ENCODE peak calls at places on chromosomes 11 and 22, in ten cellular contexts. C, B, I, A, H, L, Q, D, M and X are unnamed samples.

GRCh38 chr22:29208879-29209623 is 3.4 kb downstream of the EMID1 start:
- DNase-seq in A (peak), L (no peak), Q (no peak), M (peak), B (no peak), H (no peak), C (no peak), I (peak), D (no peak), X (no peak)

GRCh38 chr11:77069336-77069968 is 2.7 kb downstream of the CAPN5 start:
- DNase-seq in Q (peak), C (no peak), B (no peak), L (no peak), A (peak), H (no peak), I (no peak), M (peak), D (no peak), X (no peak)

GRCh38 chr11:121237686-121238658 is 54.6 kb upstream of the SC5D start:
- DNase-seq in M (no peak), Q (no peak), L (no peak), A (no peak), I (no peak), H (no peak), B (no peak), D (no peak), C (peak), X (no peak)

GRCh38 chr11:17602105-17603001 is 55.3 kb downstream of the OTOG start:
- DNase-seq in M (no peak), Q (peak), L (no peak), I (no peak), C (no peak), B (no peak), H (no peak), A (no peak), D (no peak), X (no peak)

GRCh38 chr11:12008790-12009616 is 577 bp upstream of the DKK3 start:
- DNase-seq in B (no peak), D (peak), L (peak), C (peak), Q (no peak), I (peak), H (no peak), M (peak), A (peak), X (no peak)

GRCh38 chr22:45996241-45997076 is 19.5 kb upstream of the WNT7B start:
- DNase-seq in A (peak), H (no peak), Q (no peak), L (no peak), C (peak), D (no peak), B (no peak), M (peak), I (no peak), X (no peak)

GRCh38 chr11:101446238-101446637 is 137.6 kb downstream of the TRPC6 start:
- DNase-seq in C (peak), D (no peak), M (no peak), A (no peak), I (no peak), B (no peak), L (peak), H (no peak), Q (no peak), X (no peak)

GRCh38 chr11:111236355-111236754 is 9.2 kb upstream of the POU2AF2 start:
- DNase-seq in C (no peak), I (no peak), L (no peak), M (no peak), H (no peak), D (no peak), B (no peak), A (no peak), Q (no peak), X (no peak)

GRCh38 chr11:8092587-8093424 is 11.8 kb downstream of the TUB start:
- DNase-seq in I (peak), C (peak), L (peak), D (peak), Q (peak), M (peak), H (peak), B (no peak), A (peak), X (no peak)

GRCh38 chr11:56886465-56886864 is 102.2 kb upstream of the OR5AK2 start:
- DNase-seq in Q (no peak), M (no peak), L (no peak), C (no peak), A (no peak), H (no peak), B (no peak), D (no peak), I (no peak), X (no peak)

GRCh38 chr11:911031-911889 is 650 bp upstream of the CHID1 start:
- DNase-seq in L (peak), B (no peak), M (peak), H (no peak), I (peak), A (peak), D (peak), C (peak), Q (no peak), X (no peak)

GRCh38 chr11:2582436-2582931 is 117.3 kb downstream of the KCNQ1OT1 start:
- DNase-seq in B (no peak), M (no peak), A (no peak), C (no peak), D (no peak), L (no peak), H (no peak), Q (peak), I (no peak), X (peak)

GRCh38 chr22:34502821-34503220 is 563.1 kb upstream of the ISX start:
- DNase-seq in H (no peak), I (no peak), D (no peak), A (no peak), B (no peak), Q (no peak), C (no peak), M (no peak), L (no peak), X (no peak)

GRCh38 chr22:32802291-32802826 is 854 bp downstream of the TIMP3 start:
- DNase-seq in M (peak), B (no peak), C (no peak), Q (no peak), D (no peak), I (no peak), L (no peak), H (no peak), A (no peak), X (no peak)

DNA sequence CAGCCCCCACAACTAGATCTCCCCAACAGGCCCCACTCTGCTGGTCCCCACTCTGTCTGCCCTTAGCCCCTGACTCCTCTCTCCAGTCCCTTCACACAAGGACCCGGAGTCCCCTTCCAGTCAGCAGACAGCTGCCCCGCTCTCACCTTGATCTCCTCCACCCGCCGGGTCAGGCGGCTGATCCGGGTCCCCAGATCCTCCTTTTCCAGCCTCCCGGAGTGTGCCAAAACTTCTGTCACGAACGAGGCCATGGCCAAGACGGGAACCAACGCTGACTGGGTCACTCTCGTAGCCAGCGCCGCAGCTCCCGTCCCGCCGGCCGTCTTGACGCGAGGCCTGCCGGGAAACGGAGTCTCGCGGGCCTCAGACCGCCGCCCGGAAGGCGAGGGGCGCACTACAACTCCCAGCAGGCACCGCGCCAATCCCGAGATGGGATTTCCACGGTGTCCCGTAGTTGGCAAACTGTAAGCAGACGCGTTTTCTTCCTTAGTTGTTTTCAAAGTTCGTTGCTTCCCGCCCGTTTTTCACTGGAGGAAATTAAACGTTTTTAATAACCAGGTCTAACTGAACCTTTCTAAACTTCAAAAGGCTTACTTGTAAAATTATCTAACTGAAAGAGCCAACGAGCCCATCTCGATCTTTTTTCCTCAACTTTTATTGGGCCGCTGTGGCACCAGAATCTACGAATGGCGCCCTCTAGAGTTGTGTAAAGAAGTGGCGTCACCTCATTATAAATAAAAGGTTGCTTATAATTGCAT is at the start of gene ZW10:
- DNase-seq in Q (peak), C (peak), D (peak), M (peak), H (peak), B (peak), I (peak), A (peak), L (peak), X (peak)
- TF ChIP-seq CTCF in Q (peak), C (peak), D (peak), M (peak), H (peak), B (peak), I (peak), A (peak), L (peak), X (peak)

DNA sequence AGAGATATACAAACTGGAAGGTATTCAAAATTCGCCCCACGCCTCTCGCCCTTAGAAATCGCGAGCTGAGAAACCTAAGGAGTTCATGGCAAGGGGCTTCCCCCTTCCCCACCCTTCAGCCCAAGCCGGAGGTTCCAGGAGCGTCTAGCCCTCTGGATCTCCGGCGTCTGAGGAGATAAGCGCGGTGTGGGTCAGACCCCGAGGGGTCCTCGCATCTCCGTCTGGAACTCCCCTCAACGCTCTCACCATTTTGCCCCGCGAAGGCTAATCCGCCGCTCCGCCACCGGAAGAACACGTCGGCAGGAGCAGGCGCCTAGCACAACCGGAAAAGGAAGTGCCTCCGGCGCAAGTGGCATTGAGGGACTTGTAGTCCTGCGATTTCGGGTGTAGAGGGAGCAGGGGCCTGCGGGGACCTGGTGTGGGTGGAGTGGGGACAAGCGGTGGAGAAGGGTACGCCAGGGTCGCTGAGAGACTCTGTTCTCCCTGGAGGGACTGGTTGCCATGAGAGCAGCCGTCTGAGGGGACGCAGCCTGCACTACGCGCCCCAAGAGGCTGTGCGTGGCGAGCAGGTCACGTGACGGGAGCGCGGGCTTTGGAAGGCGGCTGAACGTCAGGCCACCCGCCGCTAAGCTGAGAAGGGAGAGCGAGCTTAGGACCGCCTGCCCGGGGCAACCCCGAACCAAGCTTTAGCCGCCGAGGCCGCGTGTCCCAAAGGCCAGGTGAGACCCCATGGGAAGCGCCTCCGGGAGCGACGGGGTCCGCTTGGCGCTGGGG is at the start of the genes FEN1 and TMEM258:
- DNase-seq in B (peak), C (peak), L (peak), D (peak), A (peak), H (peak), Q (peak), I (peak), M (peak), X (peak)
- TF ChIP-seq CTCF in B (no peak), C (no peak), L (no peak), D (no peak), A (no peak), H (no peak), Q (no peak), I (no peak), M (peak), X (no peak)

DNA sequence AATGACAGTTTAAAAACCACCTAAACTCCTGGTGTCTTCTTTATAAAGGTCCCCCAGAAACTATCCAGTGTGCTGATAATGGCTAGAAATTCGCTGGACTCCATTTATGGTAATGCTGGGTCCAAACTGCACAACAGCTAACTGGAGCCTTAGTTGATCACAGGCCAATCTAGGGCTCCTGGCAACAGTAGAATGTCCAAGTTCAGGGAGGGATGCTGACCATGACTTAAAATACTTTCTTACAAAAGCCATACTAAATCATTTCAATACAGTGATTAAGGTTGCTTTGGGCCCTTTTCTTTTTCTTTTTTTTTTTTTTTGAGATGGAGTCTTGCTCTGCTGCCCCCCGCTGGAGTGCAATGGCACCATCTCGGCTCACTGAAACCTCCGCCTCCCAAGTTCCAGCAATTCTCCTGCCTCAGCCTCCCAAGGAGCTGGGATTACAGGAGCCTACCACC is 14.5 kb upstream of the GAB2 start:
- DNase-seq in L (no peak), B (no peak), M (no peak), I (peak), Q (no peak), C (no peak), H (no peak), A (no peak), D (peak), X (no peak)
- TF ChIP-seq CTCF in L (peak), B (peak), M (peak), I (peak), Q (peak), C (peak), H (peak), A (peak), D (peak), X (no peak)

DNA sequence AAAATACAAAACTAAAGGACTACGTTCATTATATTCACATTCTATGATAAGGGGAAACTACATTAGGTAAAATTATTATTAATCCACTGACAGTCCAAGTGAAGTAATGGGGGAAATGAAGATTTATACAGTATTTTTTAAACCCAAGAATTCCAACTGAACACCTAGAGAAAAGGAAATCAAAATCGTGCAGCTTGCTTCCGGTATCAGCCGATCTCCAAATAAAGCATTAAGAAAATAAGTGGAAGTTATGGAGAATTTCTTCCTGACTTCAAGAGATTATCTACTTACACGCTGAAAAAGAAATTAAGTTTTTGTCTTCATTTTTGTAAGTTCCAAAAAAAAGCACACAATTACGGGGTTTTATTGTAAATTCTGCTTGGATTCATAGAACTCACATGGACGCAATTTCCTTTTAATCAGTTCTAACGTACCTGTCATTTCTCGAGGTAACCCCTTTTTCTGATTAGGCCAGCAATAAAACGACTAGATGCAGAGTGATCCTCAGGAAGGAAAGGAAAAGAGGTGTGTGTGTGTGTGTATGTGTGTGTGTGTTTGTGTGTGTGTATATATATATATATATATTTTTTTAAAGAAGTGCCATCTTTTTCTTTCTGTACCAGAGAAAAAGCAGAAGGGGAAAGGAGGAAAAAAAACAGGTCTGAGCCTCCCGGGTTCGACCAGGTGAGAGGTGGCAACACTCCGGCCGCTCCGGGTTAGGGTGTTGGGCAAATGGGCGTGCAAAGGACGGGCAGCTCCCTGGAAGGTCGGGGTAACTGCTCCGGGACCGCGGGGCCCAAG is 1.1 kb downstream of the ZBTB44 start:
- DNase-seq in A (no peak), D (no peak), Q (no peak), H (no peak), B (no peak), I (no peak), L (peak), M (no peak), C (peak), X (no peak)
- TF ChIP-seq CTCF in A (no peak), D (no peak), Q (no peak), H (no peak), B (no peak), I (no peak), L (no peak), M (no peak), C (no peak), X (no peak)

DNA sequence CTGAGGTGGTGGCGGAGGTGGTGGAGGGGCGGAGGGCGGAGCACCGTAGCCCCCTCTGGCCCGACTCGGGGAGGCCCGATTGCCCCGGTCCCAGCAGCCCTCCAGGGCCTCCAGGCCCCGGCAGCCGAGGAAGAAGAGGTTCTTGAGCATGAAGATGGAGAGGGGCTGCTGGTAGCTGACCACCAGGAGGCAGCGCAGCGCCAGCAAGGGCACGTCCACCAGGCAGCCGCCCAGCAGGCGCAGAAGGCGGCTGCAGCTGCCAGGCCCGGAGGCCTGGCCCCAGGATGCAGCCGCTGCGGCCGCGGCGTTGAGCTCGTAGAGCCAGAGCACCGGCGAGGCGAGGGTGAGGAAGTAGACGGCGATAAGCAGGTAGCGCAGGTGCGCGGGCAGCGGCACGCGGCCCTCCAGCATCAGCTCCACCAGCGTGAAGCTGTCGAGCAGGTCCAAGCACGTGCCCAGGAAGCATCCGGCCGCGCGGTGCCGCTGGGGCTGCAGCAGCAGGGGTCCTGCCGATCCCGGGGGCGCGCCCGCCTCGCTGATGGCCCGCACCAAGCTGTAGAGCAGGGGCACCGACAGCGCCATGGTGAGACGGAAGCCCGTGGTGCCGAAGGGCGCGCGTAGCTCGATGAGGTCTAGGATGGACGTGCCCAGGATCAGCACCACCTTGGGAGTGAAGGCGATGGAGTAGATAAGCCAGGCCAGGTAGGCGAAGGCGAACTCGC is 1.5 kb downstream of the TMEM121B start:
- DNase-seq in L (no peak), C (no peak), I (peak), D (no peak), M (no peak), B (no peak), Q (no peak), H (no peak), A (peak), X (no peak)
- TF ChIP-seq CTCF in L (no peak), C (peak), I (no peak), D (peak), M (peak), B (no peak), Q (peak), H (peak), A (peak), X (no peak)

GRCh38 chr11:75350122-75350742 is 1.2 kb downstream of the ARRB1 start:
- DNase-seq in A (no peak), Q (no peak), L (no peak), H (no peak), B (no peak), I (no peak), M (no peak), D (no peak), C (no peak), X (no peak)

GRCh38 chr11:75352417-75353206 is 1.2 kb upstream of the ARRB1 start:
- DNase-seq in M (peak), B (no peak), D (no peak), L (no peak), Q (no peak), H (no peak), C (no peak), A (peak), I (no peak), X (peak)

GRCh38 chr11:75350743-75351540 is 519 bp downstream of the ARRB1 start:
- DNase-seq in I (peak), D (no peak), B (no peak), M (peak), A (peak), Q (peak), C (peak), H (no peak), L (no peak), X (peak)

GRCh38 chr11:75349540-75350116 is 1.8 kb downstream of the ARRB1 start:
- DNase-seq in Q (no peak), I (no peak), A (no peak), B (no peak), C (no peak), H (no peak), L (no peak), D (no peak), M (peak), X (no peak)

DNA sequence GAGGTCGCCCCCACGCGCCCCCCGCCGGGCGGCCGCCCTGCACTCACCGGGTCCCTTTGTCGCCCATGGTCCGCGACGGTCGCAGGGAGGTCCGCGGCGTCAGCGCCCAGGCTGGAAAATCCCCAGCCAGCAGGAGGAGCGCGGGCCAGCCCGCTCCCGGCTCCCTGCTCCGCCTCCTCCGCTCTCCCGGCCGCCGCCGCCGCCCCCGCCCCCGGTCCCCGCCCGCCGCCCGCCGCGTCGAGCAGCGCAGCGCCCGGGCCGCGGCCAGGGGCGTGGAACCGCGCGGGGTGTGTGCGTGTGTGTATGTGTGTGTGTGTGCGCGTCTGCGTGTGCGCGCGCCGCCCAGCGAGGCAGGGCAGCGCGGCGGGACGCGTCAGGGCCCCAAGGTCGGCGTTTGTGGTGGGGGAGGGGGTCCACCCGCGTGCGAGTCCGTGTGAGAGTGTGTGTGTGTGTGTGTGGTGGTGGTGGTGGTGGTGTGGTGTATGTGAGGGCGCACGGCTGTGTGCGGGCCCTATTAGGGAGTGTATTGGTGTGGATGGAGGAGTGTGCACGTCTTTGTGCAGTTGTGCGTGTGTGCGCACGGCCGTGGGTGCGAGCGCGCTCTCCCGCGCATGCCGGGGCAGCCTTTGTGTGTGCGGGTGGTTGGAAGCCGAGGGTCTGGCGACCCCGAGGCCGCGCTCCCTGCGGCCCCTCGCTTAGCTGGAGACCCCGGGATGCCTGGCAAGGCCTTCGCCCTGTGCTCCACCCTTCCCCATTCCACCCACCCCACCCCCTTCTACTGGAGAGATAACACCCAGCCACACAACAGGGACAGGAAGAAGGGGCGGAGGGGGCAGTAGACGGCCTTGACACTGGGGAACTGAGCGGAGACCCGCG is at the start of gene ARRB1:
- DNase-seq in L (peak), C (peak), M (peak), D (peak), H (peak), A (peak), B (no peak), I (peak), Q (peak), X (peak)
- TF ChIP-seq CTCF in L (no peak), C (no peak), M (no peak), D (no peak), H (peak), A (peak), B (peak), I (no peak), Q (no peak), X (no peak)

GRCh38 chr11:65425105-65425970 is 2.7 kb downstream of the NEAT1 start:
- DNase-seq in H (no peak), A (peak), L (no peak), B (peak), Q (peak), D (no peak), I (no peak), C (peak), M (peak), X (peak)
- TF ChIP-seq CTCF in H (no peak), A (no peak), L (no peak), B (peak), Q (no peak), D (peak), I (no peak), C (peak), M (no peak), X (no peak)